ENCODE peak calls at places on chromosomes 2 and 18, in four cellular contexts. F, M, E and X are unnamed samples. For H3K36me3, the result is how much of the 10 kb centered on the place peaks cover.

GRCh38 chr2:100878000-100878786 is 58.3 kb downstream of the NPAS2 start:
- DNase-seq in F (peak), M (no peak), E (no peak), X (no peak)

GRCh38 chr2:218344090-218344754 is 12.4 kb upstream of the CATIP start:
- DNase-seq in F (no peak), M (peak), E (no peak), X (no peak)

GRCh38 chr2:114709936-114710850 is 267.8 kb downstream of the DPP10 start:
- DNase-seq in F (no peak), M (no peak), E (no peak), X (no peak)

GRCh38 chr2:30235008-30235655 is 3.8 kb downstream of the LBH start:
- DNase-seq in F (no peak), M (peak), E (peak), X (no peak)

GRCh38 chr2:238235856-238236255 is 4.0 kb downstream of the HES6 start:
- DNase-seq in F (no peak), M (no peak), E (no peak), X (no peak)

GRCh38 chr2:24914713-24915112 is 5.3 kb downstream of the ADCY3 start:
- DNase-seq in F (no peak), M (no peak), E (no peak), X (no peak)

GRCh38 chr2:133953524-133953923 is 300.3 kb upstream of the MGAT5 start:
- DNase-seq in F (no peak), M (no peak), E (no peak), X (no peak)

GRCh38 chr18:10563886-10564285 is 38.1 kb downstream of the NAPG start:
- DNase-seq in F (no peak), M (no peak), E (peak), X (peak)

GRCh38 chr2:176202491-176202890 is 14.0 kb downstream of the HOXD1 start:
- DNase-seq in F (no peak), M (no peak), E (no peak), X (no peak)

GRCh38 chr2:214902273-214902672 is 92.8 kb upstream of the BARD1 start:
- DNase-seq in F (no peak), M (no peak), E (no peak), X (no peak)

GRCh38 chr2:238513346-238513745 is 86.6 kb downstream of the ASB1 start:
- DNase-seq in F (no peak), M (peak), E (peak), X (peak)

GRCh38 chr2:183614797-183615429 is 490.7 kb downstream of the NUP35 start:
- DNase-seq in F (no peak), M (no peak), E (peak), X (peak)

GRCh38 chr2:26560892-26561291 is 80.3 kb downstream of the CIB4 start:
- DNase-seq in F (peak), M (no peak), E (no peak), X (no peak)

GRCh38 chr18:48725596-48725995 is 186.8 kb downstream of the CTIF start:
- DNase-seq in F (no peak), M (no peak), E (no peak), X (no peak)

GRCh38 chr18:67766930-67767329 is 250.4 kb upstream of the DSEL start:
- DNase-seq in F (no peak), M (peak), E (peak), X (no peak)

GRCh38 chr18:63603772-63604171 is 16.6 kb downstream of the SERPINB13 start:
- DNase-seq in F (no peak), M (peak), E (peak), X (no peak)

GRCh38 chr2:219026946-219027345 is 14.4 kb downstream of the CFAP65 start:
- DNase-seq in F (no peak), M (no peak), E (no peak), X (no peak)

GRCh38 chr2:143551946-143552655 is 422.9 kb downstream of the ARHGAP15 start:
- DNase-seq in F (no peak), M (no peak), E (peak), X (no peak)
- H3K4me3 ChIP-seq in F (no peak), M (no peak), E (no peak), X (no peak)

DNA sequence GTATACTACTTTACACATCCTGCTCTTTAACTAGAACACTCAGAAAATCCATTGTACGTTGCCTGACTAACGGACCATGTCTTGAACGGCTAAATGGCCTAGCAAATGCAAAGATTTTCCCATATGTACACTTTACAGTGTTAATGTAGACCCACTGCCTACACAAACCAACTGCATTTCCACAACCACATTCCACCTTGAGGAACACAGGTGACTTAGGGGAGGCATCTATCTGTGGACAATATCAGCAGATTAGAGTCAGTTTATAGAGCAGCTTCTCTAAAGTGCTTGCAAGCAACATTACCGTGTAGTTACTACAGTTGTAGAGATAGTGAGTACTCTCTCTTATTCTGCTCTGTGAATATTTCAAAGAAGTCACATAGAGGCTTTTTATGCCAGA is 139.6 kb downstream of the TCF4 start:
- DNase-seq in F (no peak), M (no peak), E (no peak), X (no peak)
- H3K36me3 ChIP-seq in F (under half), M (under half), E (under half), X (under half)

GRCh38 chr2:96551605-96552283 is 15.2 kb downstream of the ARID5A start:
- DNase-seq in F (no peak), M (no peak), E (no peak), X (no peak)

GRCh38 chr2:96549466-96549785 is 12.9 kb downstream of the ARID5A start:
- DNase-seq in F (no peak), M (no peak), E (no peak), X (no peak)

GRCh38 chr2:96549967-96550786 is 13.6 kb downstream of the ARID5A start:
- DNase-seq in F (peak), M (no peak), E (no peak), X (no peak)

GRCh38 chr2:96552284-96553175 is 16.0 kb downstream of the ARID5A start:
- DNase-seq in F (no peak), M (no peak), E (no peak), X (no peak)

GRCh38 chr2:96550787-96551604 is 14.4 kb downstream of the ARID5A start:
- DNase-seq in F (peak), M (no peak), E (no peak), X (no peak)
- H3K4me3 ChIP-seq in F (peak), M (no peak), E (no peak), X (no peak)

DNA sequence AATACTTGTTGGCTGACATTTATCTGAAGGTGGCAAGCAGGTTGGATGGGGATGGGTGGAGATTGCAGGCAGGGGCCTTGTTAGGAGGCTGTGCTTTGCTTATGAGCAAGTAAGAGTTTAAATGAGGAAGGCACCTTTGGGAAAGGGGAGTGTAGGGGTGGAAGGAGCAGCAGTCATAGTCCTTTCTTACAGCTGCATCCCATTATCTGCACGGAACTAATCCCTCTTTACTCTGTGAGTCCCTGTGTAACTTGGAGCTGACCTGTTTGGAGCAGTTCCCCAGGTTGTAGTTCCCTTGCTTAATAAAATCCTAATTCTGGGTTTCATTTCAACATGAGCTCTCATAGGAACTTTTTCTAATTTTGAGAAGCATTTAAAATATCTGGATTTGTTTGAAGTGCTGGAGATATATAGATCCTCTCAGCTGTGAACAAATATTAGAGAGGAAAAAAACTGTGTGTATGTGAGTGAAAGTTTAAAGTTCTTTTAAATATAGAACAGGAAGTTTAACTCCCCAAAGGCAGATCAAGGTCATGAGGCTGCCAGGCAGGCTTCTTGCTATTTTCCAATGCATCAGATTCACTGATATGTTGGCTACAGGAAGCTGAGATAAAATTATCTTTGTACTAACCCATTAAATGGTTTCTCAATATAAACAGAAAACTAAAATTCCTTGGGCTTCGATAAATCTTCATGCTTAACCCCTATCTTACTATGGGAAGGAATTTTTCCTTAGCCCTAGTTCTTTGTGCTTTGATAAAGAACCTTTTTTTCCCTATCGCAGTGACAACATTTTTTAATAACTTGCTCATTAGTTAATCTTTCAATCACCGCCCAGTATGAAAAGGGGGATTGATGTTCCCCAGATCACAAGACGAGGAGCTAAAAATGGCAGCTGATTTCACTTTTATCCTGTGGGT is 104.6 kb upstream of the EML6 start:
- DNase-seq in F (no peak), M (no peak), E (peak), X (no peak)
- H3K36me3 ChIP-seq in F (under half), M (half or more), E (under half), X (half or more)

DNA sequence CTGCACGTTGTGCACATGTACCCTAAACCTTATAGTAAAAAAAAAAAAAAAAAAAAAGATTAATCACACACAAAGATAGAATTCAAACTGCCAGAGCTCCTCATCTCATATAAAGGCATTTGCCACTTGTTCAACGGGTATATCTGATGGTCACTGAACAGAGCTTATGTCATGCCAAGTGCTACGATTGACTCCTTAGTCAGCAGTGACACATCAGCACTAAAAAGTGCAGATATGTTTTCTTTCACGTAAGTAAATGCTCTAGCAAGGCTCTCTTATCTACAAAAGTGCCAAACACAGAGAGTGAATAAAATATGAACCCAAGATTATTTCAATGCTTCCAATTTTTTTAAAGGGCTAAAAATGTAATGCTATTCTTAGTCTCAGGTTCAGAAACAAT is 1.1 kb downstream of the LMAN1 start:
- DNase-seq in F (no peak), M (peak), E (peak), X (peak)
- H3K4me3 ChIP-seq in F (peak), M (peak), E (peak), X (peak)